ENCODE peak calls at places on chromosomes 12 and 14, in ten cellular contexts. E is nephron progenitor cell; Z is HT1080; I is stimulated activated naive CD4-positive, alpha-beta T cell; B is NAMALWA; S is activated CD8-positive, alpha-beta memory T cell treated with anti-CD3 and anti-CD28 coated beads for 4 hours; N is HTR-8/SVneo; U is KBM-7; H is nucleus accumbens; Y is A172. O is an unnamed sample.

GRCh38 chr12:30515351-30515750 is 180.3 kb downstream of the IPO8 start:
- DNase-seq in E (no peak), Z (no peak), I (no peak), B (peak; percentile 26), S (no peak), N (no peak), U (peak; percentile 2), H (no peak), Y (peak; percentile 5), O (peak; percentile 17)

GRCh38 chr14:77580964-77581505 is 35.4 kb downstream of the SPTLC2 start:
- DNase-seq in E (no peak), Z (peak; percentile 18), I (peak; percentile 37), B (no peak), S (no peak), N (peak; percentile 45), U (no peak), H (no peak), Y (peak; percentile 25), O (no peak)

GRCh38 chr14:95328876-95329503 is 9.3 kb upstream of the CLMN start:
- DNase-seq in E (no peak), Z (no peak), I (no peak), B (peak; percentile 39), S (no peak), N (no peak), U (no peak), H (no peak), Y (no peak), O (no peak)

GRCh38 chr14:87175175-87175574 is 817.8 kb downstream of the GALC start:
- DNase-seq in E (no peak), Z (no peak), I (no peak), B (no peak), S (no peak), N (no peak), U (no peak), H (no peak), Y (no peak), O (no peak)

GRCh38 chr12:118541945-118542344 is 165.6 kb downstream of the SUDS3 start:
- DNase-seq in E (no peak), Z (peak; percentile 9), I (no peak), B (peak; percentile 4), S (no peak), N (no peak), U (no peak), H (no peak), Y (no peak), O (no peak)

GRCh38 chr12:64039285-64039871 is 182.7 kb downstream of the KICS2 start:
- DNase-seq in E (no peak), Z (no peak), I (no peak), B (no peak), S (no peak), N (no peak), U (no peak), H (no peak), Y (no peak), O (no peak)

GRCh38 chr12:64810831-64811230 is 13.6 kb upstream of the TBC1D30 start:
- DNase-seq in E (no peak), Z (peak; percentile 11), I (no peak), B (no peak), S (no peak), N (no peak), U (no peak), H (no peak), Y (no peak), O (no peak)

GRCh38 chr12:109777544-109777943 is 55.7 kb downstream of the TRPV4 start:
- DNase-seq in E (no peak), Z (peak; percentile 65), I (peak; percentile 8), B (peak; percentile 92), S (no peak), N (peak; percentile 82), U (peak; percentile 58), H (no peak), Y (peak; percentile 31), O (no peak)